ENCODE peak calls at places on chromosome 10, in eight cellular contexts. U is fibroblast of lung, P is H1, O is GM23248, T is PC-3, B is HCT116, D is astrocyte, H is hepatocyte. K is an unnamed sample. For H3K36me3, the result is how much of the 10 kb centered on the place peaks cover.

GRCh38 chr10:88045116-88045515 is 181.7 kb downstream of the PTEN start:
- DNase-seq in U (no peak), O (no peak), T (no peak), P (no peak), B (no peak), H (no peak), D (peak), K (no peak)

GRCh38 chr10:132445516-132446194 is 48.7 kb downstream of the PWWP2B start:
- DNase-seq in P (no peak), B (no peak), U (no peak), T (no peak), O (no peak), H (no peak), D (no peak), K (peak)

GRCh38 chr10:119252470-119253151 is 45.2 kb downstream of the GRK5 start:
- DNase-seq in P (no peak), T (no peak), U (no peak), O (no peak), H (no peak), B (no peak), D (no peak), K (no peak)

GRCh38 chr10:99681553-99681952 is 22.2 kb downstream of the ENTPD7 start:
- DNase-seq in T (peak), P (no peak), U (peak), D (peak), B (no peak), O (peak), H (no peak), K (peak)

GRCh38 chr10:113644185-113645120 is 19.4 kb downstream of the NRAP start:
- DNase-seq in T (no peak), P (no peak), D (peak), H (peak), O (peak), B (no peak), U (peak), K (peak)

GRCh38 chr10:28181478-28182096 is 121.3 kb downstream of the MPP7 start:
- DNase-seq in B (no peak), U (peak), H (no peak), T (peak), P (no peak), O (peak), D (no peak), K (no peak)

GRCh38 chr10:24826022-24826421 is 102.3 kb upstream of the ARHGAP21 start:
- DNase-seq in U (peak), H (peak), D (peak), T (peak), O (peak), B (no peak), P (no peak), K (peak)

GRCh38 chr10:74890460-74890859 is 64.1 kb downstream of the KAT6B start:
- DNase-seq in P (no peak), D (no peak), O (no peak), H (no peak), T (no peak), U (no peak), B (no peak), K (no peak)

GRCh38 chr10:73889014-73889413 is 14.7 kb upstream of the CAMK2G start:
- DNase-seq in U (peak), T (peak), H (peak), B (peak), D (peak), P (no peak), O (peak), K (peak)

GRCh38 chr10:132021046-132021445 is 39.3 kb upstream of the BNIP3 start:
- DNase-seq in B (no peak), T (no peak), O (no peak), H (no peak), U (no peak), P (no peak), D (no peak), K (no peak)

GRCh38 chr10:50467209-50467608 is 156.5 kb downstream of the SGMS1 start:
- DNase-seq in T (no peak), O (no peak), U (no peak), P (no peak), H (no peak), D (no peak), B (no peak), K (no peak)

GRCh38 chr10:100829103-100829870 is 83.5 kb upstream of the SLF2 start:
- DNase-seq in O (peak), U (peak), P (no peak), B (no peak), H (no peak), T (peak), D (no peak), K (no peak)
- TF ChIP-seq EZH2 in O (peak), U (peak), P (peak), B (no peak), H (peak), T (peak), D (peak), K (peak)

GRCh38 chr10:60913657-60914056 is 30.3 kb downstream of the RHOBTB1 start:
- DNase-seq in H (no peak), O (no peak), P (no peak), T (no peak), U (no peak), B (no peak), D (no peak), K (no peak)
- H3K36me3 ChIP-seq in H (under half), O (under half), P (under half), T (under half), U (under half), B (under half), D (under half), K (under half)

DNA sequence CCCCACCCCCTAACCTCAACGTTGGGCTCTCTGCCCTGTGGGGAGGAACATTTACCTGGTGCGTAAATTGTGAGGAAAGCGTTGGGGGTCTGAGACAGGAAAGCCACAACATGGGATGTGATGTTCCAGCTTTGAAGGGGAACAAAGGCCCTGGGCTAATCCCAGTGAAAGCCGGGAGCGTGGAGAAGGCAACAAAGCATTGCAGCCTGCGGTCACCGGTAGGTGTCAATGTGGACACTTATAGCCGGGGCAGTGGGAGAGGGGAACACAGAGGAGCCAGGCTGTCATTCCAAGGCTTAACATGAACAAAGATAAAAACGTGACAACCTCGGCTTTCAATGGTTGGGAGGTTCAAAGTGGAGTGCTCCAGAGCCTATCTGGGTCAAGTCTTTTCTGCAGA is 12.7 kb downstream of the PTF1A start:
- DNase-seq in U (no peak), B (no peak), H (no peak), O (no peak), T (no peak), P (no peak), D (no peak), K (no peak)
- TF ChIP-seq EZH2 in U (no peak), B (no peak), H (no peak), O (no peak), T (no peak), P (no peak), D (no peak), K (no peak)

DNA sequence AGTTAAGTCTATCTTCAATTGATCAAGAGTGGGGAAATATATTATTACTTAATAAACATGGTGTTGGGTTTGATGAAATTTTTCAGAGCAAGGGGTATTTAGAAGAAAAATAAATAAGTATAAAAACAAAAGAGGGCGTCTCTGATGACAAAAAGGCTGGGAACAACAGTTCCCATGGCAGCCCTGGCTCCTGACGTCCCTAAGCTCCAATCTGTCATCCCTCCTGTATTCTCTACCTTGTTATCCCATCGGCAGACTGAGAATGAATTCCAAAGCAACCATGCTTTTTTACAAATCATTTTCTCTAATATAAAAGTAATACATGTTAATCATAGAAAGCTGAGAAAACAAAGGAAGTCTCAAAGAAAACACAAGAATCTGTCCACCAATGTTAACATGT is 55.5 kb downstream of the SORBS1 start:
- DNase-seq in U (no peak), D (no peak), P (no peak), O (no peak), B (no peak), H (no peak), T (no peak), K (no peak)
- H3K36me3 ChIP-seq in U (under half), D (under half), P (under half), O (under half), B (under half), H (under half), T (under half), K (under half)

GRCh38 chr10:36173364-36173763 is 531.3 kb upstream of the FZD8 start:
- DNase-seq in D (peak), H (no peak), T (peak), B (no peak), U (no peak), P (no peak), O (no peak), K (no peak)

GRCh38 chr10:36172574-36172973 is 530.5 kb upstream of the FZD8 start:
- DNase-seq in H (no peak), D (peak), U (peak), O (peak), B (no peak), T (peak), P (no peak), K (no peak)

GRCh38 chr10:36170943-36171501 is 528.9 kb upstream of the FZD8 start:
- DNase-seq in U (no peak), P (no peak), H (no peak), D (no peak), B (no peak), T (no peak), O (no peak), K (no peak)

GRCh38 chr10:36171546-36171945 is 529.5 kb upstream of the FZD8 start:
- DNase-seq in U (no peak), O (peak), H (peak), D (no peak), B (no peak), T (peak), P (no peak), K (no peak)

GRCh38 chr10:36172054-36172531 is 530.0 kb upstream of the FZD8 start:
- DNase-seq in U (peak), O (peak), T (peak), D (peak), H (no peak), B (no peak), P (no peak), K (no peak)
- TF ChIP-seq EZH2 in U (no peak), O (no peak), T (no peak), D (no peak), H (no peak), B (no peak), P (no peak), K (no peak)

GRCh38 chr10:125964558-125964957 is 68.2 kb downstream of the FANK1 start:
- DNase-seq in D (no peak), H (no peak), U (no peak), P (no peak), T (no peak), B (no peak), O (no peak), K (no peak)
- H3K36me3 ChIP-seq in D (under half), H (under half), U (under half), P (under half), T (under half), B (under half), O (under half), K (under half)